ENCODE peak calls at places on chromosomes 7 and 10, in nine cellular contexts. One of them, this sample, is unnamed.

GRCh38 chr7:42207420-42207819 is 29.6 kb downstream of the GLI3 start:
- DNase-seq in stimulated activated CD4-positive, alpha-beta T cell treated with anti-CD3 and anti-CD28 coated beads, Interleukin-12 subunit alpha, Interleukin-12 subunit beta, amount 100 ng/mL, for 48 hours: no peak
- DNase-seq in central memory CD8-positive, alpha-beta T cell: no peak
- DNase-seq in bronchial epithelial cell: no peak
- DNase-seq in aorta: no peak
- DNase-seq in hypothalamus: no peak
- DNase-seq in activated CD4-positive, alpha-beta T cell treated with anti-CD3 and anti-CD28 coated beads, Interleukin-2, amount 50 U/mL, for 48 hours: no peak
- DNase-seq in activated T-cell treated with anti-CD3 and anti-CD28 coated beads, Interleukin-2, amount 50 U/mL, for 24 hours: no peak
- DNase-seq in GF-D8: no peak
- DNase-seq in this sample: no peak

GRCh38 chr10:34156781-34157425 is 658.2 kb downstream of the PARD3 start:
- DNase-seq in stimulated activated CD4-positive, alpha-beta T cell treated with anti-CD3 and anti-CD28 coated beads, Interleukin-12 subunit alpha, Interleukin-12 subunit beta, amount 100 ng/mL, for 48 hours: no peak
- DNase-seq in central memory CD8-positive, alpha-beta T cell: no peak
- DNase-seq in bronchial epithelial cell: peak; percentile 79
- DNase-seq in aorta: no peak
- DNase-seq in hypothalamus: no peak
- DNase-seq in activated CD4-positive, alpha-beta T cell treated with anti-CD3 and anti-CD28 coated beads, Interleukin-2, amount 50 U/mL, for 48 hours: no peak
- DNase-seq in activated T-cell treated with anti-CD3 and anti-CD28 coated beads, Interleukin-2, amount 50 U/mL, for 24 hours: no peak
- DNase-seq in GF-D8: no peak
- DNase-seq in this sample: no peak

GRCh38 chr7:11193131-11193867 is 219.6 kb downstream of the PHF14 start:
- DNase-seq in stimulated activated CD4-positive, alpha-beta T cell treated with anti-CD3 and anti-CD28 coated beads, Interleukin-12 subunit alpha, Interleukin-12 subunit beta, amount 100 ng/mL, for 48 hours: no peak
- DNase-seq in central memory CD8-positive, alpha-beta T cell: no peak
- DNase-seq in bronchial epithelial cell: peak; percentile 48
- DNase-seq in aorta: no peak
- DNase-seq in hypothalamus: no peak
- DNase-seq in activated CD4-positive, alpha-beta T cell treated with anti-CD3 and anti-CD28 coated beads, Interleukin-2, amount 50 U/mL, for 48 hours: no peak
- DNase-seq in activated T-cell treated with anti-CD3 and anti-CD28 coated beads, Interleukin-2, amount 50 U/mL, for 24 hours: no peak
- DNase-seq in GF-D8: no peak
- DNase-seq in this sample: no peak

GRCh38 chr7:112779667-112780066 is 10.5 kb downstream of the TMEM168 start:
- DNase-seq in stimulated activated CD4-positive, alpha-beta T cell treated with anti-CD3 and anti-CD28 coated beads, Interleukin-12 subunit alpha, Interleukin-12 subunit beta, amount 100 ng/mL, for 48 hours: no peak
- DNase-seq in central memory CD8-positive, alpha-beta T cell: no peak
- DNase-seq in bronchial epithelial cell: no peak
- DNase-seq in aorta: no peak
- DNase-seq in hypothalamus: no peak
- DNase-seq in activated CD4-positive, alpha-beta T cell treated with anti-CD3 and anti-CD28 coated beads, Interleukin-2, amount 50 U/mL, for 48 hours: no peak
- DNase-seq in activated T-cell treated with anti-CD3 and anti-CD28 coated beads, Interleukin-2, amount 50 U/mL, for 24 hours: no peak
- DNase-seq in GF-D8: no peak
- DNase-seq in this sample: no peak

GRCh38 chr10:95513941-95514392 is 47.2 kb downstream of the SORBS1 start:
- DNase-seq in stimulated activated CD4-positive, alpha-beta T cell treated with anti-CD3 and anti-CD28 coated beads, Interleukin-12 subunit alpha, Interleukin-12 subunit beta, amount 100 ng/mL, for 48 hours: peak; percentile 6
- DNase-seq in central memory CD8-positive, alpha-beta T cell: no peak
- DNase-seq in bronchial epithelial cell: peak; percentile 79
- DNase-seq in aorta: peak; percentile 73
- DNase-seq in hypothalamus: peak; percentile 63
- DNase-seq in activated CD4-positive, alpha-beta T cell treated with anti-CD3 and anti-CD28 coated beads, Interleukin-2, amount 50 U/mL, for 48 hours: peak; percentile 18
- DNase-seq in activated T-cell treated with anti-CD3 and anti-CD28 coated beads, Interleukin-2, amount 50 U/mL, for 24 hours: no peak
- DNase-seq in GF-D8: no peak
- DNase-seq in this sample: no peak

GRCh38 chr7:34096135-34096775 is 190.9 kb downstream of the BMPER start:
- DNase-seq in stimulated activated CD4-positive, alpha-beta T cell treated with anti-CD3 and anti-CD28 coated beads, Interleukin-12 subunit alpha, Interleukin-12 subunit beta, amount 100 ng/mL, for 48 hours: no peak
- DNase-seq in central memory CD8-positive, alpha-beta T cell: no peak
- DNase-seq in bronchial epithelial cell: peak; percentile 72
- DNase-seq in aorta: peak; percentile 77
- DNase-seq in hypothalamus: peak; percentile 45
- DNase-seq in activated CD4-positive, alpha-beta T cell treated with anti-CD3 and anti-CD28 coated beads, Interleukin-2, amount 50 U/mL, for 48 hours: no peak
- DNase-seq in activated T-cell treated with anti-CD3 and anti-CD28 coated beads, Interleukin-2, amount 50 U/mL, for 24 hours: no peak
- DNase-seq in GF-D8: no peak
- DNase-seq in this sample: no peak

GRCh38 chr7:95609277-95609971 is 13.1 kb upstream of the PDK4 start:
- DNase-seq in stimulated activated CD4-positive, alpha-beta T cell treated with anti-CD3 and anti-CD28 coated beads, Interleukin-12 subunit alpha, Interleukin-12 subunit beta, amount 100 ng/mL, for 48 hours: no peak
- DNase-seq in central memory CD8-positive, alpha-beta T cell: no peak
- DNase-seq in bronchial epithelial cell: peak; percentile 26
- DNase-seq in aorta: peak; percentile 54
- DNase-seq in hypothalamus: no peak
- DNase-seq in activated CD4-positive, alpha-beta T cell treated with anti-CD3 and anti-CD28 coated beads, Interleukin-2, amount 50 U/mL, for 48 hours: no peak
- DNase-seq in activated T-cell treated with anti-CD3 and anti-CD28 coated beads, Interleukin-2, amount 50 U/mL, for 24 hours: no peak
- DNase-seq in GF-D8: no peak
- DNase-seq in this sample: peak; percentile 29

GRCh38 chr10:110493832-110494426 is 3.8 kb upstream of the DUSP5 start:
- DNase-seq in stimulated activated CD4-positive, alpha-beta T cell treated with anti-CD3 and anti-CD28 coated beads, Interleukin-12 subunit alpha, Interleukin-12 subunit beta, amount 100 ng/mL, for 48 hours: no peak
- DNase-seq in central memory CD8-positive, alpha-beta T cell: no peak
- DNase-seq in bronchial epithelial cell: peak; percentile 78
- DNase-seq in aorta: no peak
- DNase-seq in hypothalamus: no peak
- DNase-seq in activated CD4-positive, alpha-beta T cell treated with anti-CD3 and anti-CD28 coated beads, Interleukin-2, amount 50 U/mL, for 48 hours: no peak
- DNase-seq in activated T-cell treated with anti-CD3 and anti-CD28 coated beads, Interleukin-2, amount 50 U/mL, for 24 hours: no peak
- DNase-seq in GF-D8: no peak
- DNase-seq in this sample: no peak

GRCh38 chr10:71244638-71245419 is 32.5 kb downstream of the UNC5B start:
- DNase-seq in stimulated activated CD4-positive, alpha-beta T cell treated with anti-CD3 and anti-CD28 coated beads, Interleukin-12 subunit alpha, Interleukin-12 subunit beta, amount 100 ng/mL, for 48 hours: no peak
- DNase-seq in central memory CD8-positive, alpha-beta T cell: no peak
- DNase-seq in bronchial epithelial cell: peak; percentile 18
- DNase-seq in aorta: peak; percentile 79
- DNase-seq in hypothalamus: no peak
- DNase-seq in activated CD4-positive, alpha-beta T cell treated with anti-CD3 and anti-CD28 coated beads, Interleukin-2, amount 50 U/mL, for 48 hours: no peak
- DNase-seq in activated T-cell treated with anti-CD3 and anti-CD28 coated beads, Interleukin-2, amount 50 U/mL, for 24 hours: no peak
- DNase-seq in GF-D8: no peak
- DNase-seq in this sample: no peak

GRCh38 chr10:3950676-3951275 is 165.8 kb upstream of the KLF6 start:
- DNase-seq in stimulated activated CD4-positive, alpha-beta T cell treated with anti-CD3 and anti-CD28 coated beads, Interleukin-12 subunit alpha, Interleukin-12 subunit beta, amount 100 ng/mL, for 48 hours: no peak
- DNase-seq in central memory CD8-positive, alpha-beta T cell: no peak
- DNase-seq in bronchial epithelial cell: no peak
- DNase-seq in aorta: no peak
- DNase-seq in hypothalamus: no peak
- DNase-seq in activated CD4-positive, alpha-beta T cell treated with anti-CD3 and anti-CD28 coated beads, Interleukin-2, amount 50 U/mL, for 48 hours: no peak
- DNase-seq in activated T-cell treated with anti-CD3 and anti-CD28 coated beads, Interleukin-2, amount 50 U/mL, for 24 hours: no peak
- DNase-seq in GF-D8: no peak
- DNase-seq in this sample: no peak

GRCh38 chr10:110613341-110613995 is 30.7 kb upstream of the RBM20 start:
- DNase-seq in stimulated activated CD4-positive, alpha-beta T cell treated with anti-CD3 and anti-CD28 coated beads, Interleukin-12 subunit alpha, Interleukin-12 subunit beta, amount 100 ng/mL, for 48 hours: peak; percentile 41
- DNase-seq in central memory CD8-positive, alpha-beta T cell: no peak
- DNase-seq in bronchial epithelial cell: no peak
- DNase-seq in aorta: no peak
- DNase-seq in hypothalamus: no peak
- DNase-seq in activated CD4-positive, alpha-beta T cell treated with anti-CD3 and anti-CD28 coated beads, Interleukin-2, amount 50 U/mL, for 48 hours: peak; percentile 43
- DNase-seq in activated T-cell treated with anti-CD3 and anti-CD28 coated beads, Interleukin-2, amount 50 U/mL, for 24 hours: no peak
- DNase-seq in GF-D8: no peak
- DNase-seq in this sample: no peak

GRCh38 chr7:113015038-113015645 is 71.5 kb downstream of the GPR85 start:
- DNase-seq in stimulated activated CD4-positive, alpha-beta T cell treated with anti-CD3 and anti-CD28 coated beads, Interleukin-12 subunit alpha, Interleukin-12 subunit beta, amount 100 ng/mL, for 48 hours: no peak
- DNase-seq in central memory CD8-positive, alpha-beta T cell: no peak
- DNase-seq in bronchial epithelial cell: peak; percentile 54
- DNase-seq in aorta: no peak
- DNase-seq in hypothalamus: no peak
- DNase-seq in activated CD4-positive, alpha-beta T cell treated with anti-CD3 and anti-CD28 coated beads, Interleukin-2, amount 50 U/mL, for 48 hours: no peak
- DNase-seq in activated T-cell treated with anti-CD3 and anti-CD28 coated beads, Interleukin-2, amount 50 U/mL, for 24 hours: no peak
- DNase-seq in GF-D8: no peak
- DNase-seq in this sample: peak; percentile 23

GRCh38 chr7:2003931-2004812 is 228.6 kb downstream of the MAD1L1 start:
- DNase-seq in stimulated activated CD4-positive, alpha-beta T cell treated with anti-CD3 and anti-CD28 coated beads, Interleukin-12 subunit alpha, Interleukin-12 subunit beta, amount 100 ng/mL, for 48 hours: no peak
- DNase-seq in central memory CD8-positive, alpha-beta T cell: no peak
- DNase-seq in bronchial epithelial cell: no peak
- DNase-seq in aorta: peak; percentile 42
- DNase-seq in hypothalamus: no peak
- DNase-seq in activated CD4-positive, alpha-beta T cell treated with anti-CD3 and anti-CD28 coated beads, Interleukin-2, amount 50 U/mL, for 48 hours: no peak
- DNase-seq in activated T-cell treated with anti-CD3 and anti-CD28 coated beads, Interleukin-2, amount 50 U/mL, for 24 hours: no peak
- DNase-seq in GF-D8: no peak
- DNase-seq in this sample: no peak

GRCh38 chr10:4812952-4813351 is 13.1 kb upstream of the AKR1E2 start:
- DNase-seq in stimulated activated CD4-positive, alpha-beta T cell treated with anti-CD3 and anti-CD28 coated beads, Interleukin-12 subunit alpha, Interleukin-12 subunit beta, amount 100 ng/mL, for 48 hours: no peak
- DNase-seq in central memory CD8-positive, alpha-beta T cell: no peak
- DNase-seq in bronchial epithelial cell: peak; percentile 85
- DNase-seq in aorta: no peak
- DNase-seq in hypothalamus: no peak
- DNase-seq in activated CD4-positive, alpha-beta T cell treated with anti-CD3 and anti-CD28 coated beads, Interleukin-2, amount 50 U/mL, for 48 hours: no peak
- DNase-seq in activated T-cell treated with anti-CD3 and anti-CD28 coated beads, Interleukin-2, amount 50 U/mL, for 24 hours: no peak
- DNase-seq in GF-D8: no peak
- DNase-seq in this sample: no peak

GRCh38 chr10:132707121-132707775 is 78.7 kb downstream of the NKX6-2 start:
- DNase-seq in stimulated activated CD4-positive, alpha-beta T cell treated with anti-CD3 and anti-CD28 coated beads, Interleukin-12 subunit alpha, Interleukin-12 subunit beta, amount 100 ng/mL, for 48 hours: no peak
- DNase-seq in central memory CD8-positive, alpha-beta T cell: no peak
- DNase-seq in bronchial epithelial cell: no peak
- DNase-seq in aorta: peak; percentile 24
- DNase-seq in hypothalamus: no peak
- DNase-seq in activated CD4-positive, alpha-beta T cell treated with anti-CD3 and anti-CD28 coated beads, Interleukin-2, amount 50 U/mL, for 48 hours: no peak
- DNase-seq in activated T-cell treated with anti-CD3 and anti-CD28 coated beads, Interleukin-2, amount 50 U/mL, for 24 hours: no peak
- DNase-seq in GF-D8: no peak
- DNase-seq in this sample: no peak

GRCh38 chr10:60967260-60967659 is 23.3 kb upstream of the RHOBTB1 start:
- DNase-seq in stimulated activated CD4-positive, alpha-beta T cell treated with anti-CD3 and anti-CD28 coated beads, Interleukin-12 subunit alpha, Interleukin-12 subunit beta, amount 100 ng/mL, for 48 hours: no peak
- DNase-seq in central memory CD8-positive, alpha-beta T cell: no peak
- DNase-seq in bronchial epithelial cell: no peak
- DNase-seq in aorta: no peak
- DNase-seq in hypothalamus: no peak
- DNase-seq in activated CD4-positive, alpha-beta T cell treated with anti-CD3 and anti-CD28 coated beads, Interleukin-2, amount 50 U/mL, for 48 hours: no peak
- DNase-seq in activated T-cell treated with anti-CD3 and anti-CD28 coated beads, Interleukin-2, amount 50 U/mL, for 24 hours: no peak
- DNase-seq in GF-D8: no peak
- DNase-seq in this sample: no peak

GRCh38 chr7:117071597-117071996 is 118.3 kb downstream of the ST7 start:
- DNase-seq in stimulated activated CD4-positive, alpha-beta T cell treated with anti-CD3 and anti-CD28 coated beads, Interleukin-12 subunit alpha, Interleukin-12 subunit beta, amount 100 ng/mL, for 48 hours: no peak
- DNase-seq in central memory CD8-positive, alpha-beta T cell: no peak
- DNase-seq in bronchial epithelial cell: peak; percentile 33
- DNase-seq in aorta: no peak
- DNase-seq in hypothalamus: no peak
- DNase-seq in activated CD4-positive, alpha-beta T cell treated with anti-CD3 and anti-CD28 coated beads, Interleukin-2, amount 50 U/mL, for 48 hours: no peak
- DNase-seq in activated T-cell treated with anti-CD3 and anti-CD28 coated beads, Interleukin-2, amount 50 U/mL, for 24 hours: no peak
- DNase-seq in GF-D8: no peak
- DNase-seq in this sample: no peak

GRCh38 chr10:27525819-27526218 is 21.7 kb downstream of the RAB18 start:
- DNase-seq in stimulated activated CD4-positive, alpha-beta T cell treated with anti-CD3 and anti-CD28 coated beads, Interleukin-12 subunit alpha, Interleukin-12 subunit beta, amount 100 ng/mL, for 48 hours: no peak
- DNase-seq in central memory CD8-positive, alpha-beta T cell: no peak
- DNase-seq in bronchial epithelial cell: no peak
- DNase-seq in aorta: no peak
- DNase-seq in hypothalamus: no peak
- DNase-seq in activated CD4-positive, alpha-beta T cell treated with anti-CD3 and anti-CD28 coated beads, Interleukin-2, amount 50 U/mL, for 48 hours: no peak
- DNase-seq in activated T-cell treated with anti-CD3 and anti-CD28 coated beads, Interleukin-2, amount 50 U/mL, for 24 hours: no peak
- DNase-seq in GF-D8: peak; percentile 67
- DNase-seq in this sample: peak; percentile 65

GRCh38 chr10:6423004-6423403 is 157.1 kb downstream of the PRKCQ start:
- DNase-seq in stimulated activated CD4-positive, alpha-beta T cell treated with anti-CD3 and anti-CD28 coated beads, Interleukin-12 subunit alpha, Interleukin-12 subunit beta, amount 100 ng/mL, for 48 hours: peak; percentile 37
- DNase-seq in central memory CD8-positive, alpha-beta T cell: no peak
- DNase-seq in bronchial epithelial cell: peak; percentile 93
- DNase-seq in aorta: no peak
- DNase-seq in hypothalamus: no peak
- DNase-seq in activated CD4-positive, alpha-beta T cell treated with anti-CD3 and anti-CD28 coated beads, Interleukin-2, amount 50 U/mL, for 48 hours: peak; percentile 60
- DNase-seq in activated T-cell treated with anti-CD3 and anti-CD28 coated beads, Interleukin-2, amount 50 U/mL, for 24 hours: peak; percentile 61
- DNase-seq in GF-D8: no peak
- DNase-seq in this sample: no peak

GRCh38 chr7:114431198-114431597 is 16.6 kb downstream of the FOXP2 start:
- DNase-seq in stimulated activated CD4-positive, alpha-beta T cell treated with anti-CD3 and anti-CD28 coated beads, Interleukin-12 subunit alpha, Interleukin-12 subunit beta, amount 100 ng/mL, for 48 hours: no peak
- DNase-seq in central memory CD8-positive, alpha-beta T cell: no peak
- DNase-seq in bronchial epithelial cell: no peak
- DNase-seq in aorta: no peak
- DNase-seq in hypothalamus: no peak
- DNase-seq in activated CD4-positive, alpha-beta T cell treated with anti-CD3 and anti-CD28 coated beads, Interleukin-2, amount 50 U/mL, for 48 hours: no peak
- DNase-seq in activated T-cell treated with anti-CD3 and anti-CD28 coated beads, Interleukin-2, amount 50 U/mL, for 24 hours: no peak
- DNase-seq in GF-D8: no peak
- DNase-seq in this sample: no peak

GRCh38 chr10:95798307-95798850 is 42.4 kb downstream of the ENTPD1 start:
- DNase-seq in stimulated activated CD4-positive, alpha-beta T cell treated with anti-CD3 and anti-CD28 coated beads, Interleukin-12 subunit alpha, Interleukin-12 subunit beta, amount 100 ng/mL, for 48 hours: no peak
- DNase-seq in central memory CD8-positive, alpha-beta T cell: no peak
- DNase-seq in bronchial epithelial cell: no peak
- DNase-seq in aorta: no peak
- DNase-seq in hypothalamus: no peak
- DNase-seq in activated CD4-positive, alpha-beta T cell treated with anti-CD3 and anti-CD28 coated beads, Interleukin-2, amount 50 U/mL, for 48 hours: no peak
- DNase-seq in activated T-cell treated with anti-CD3 and anti-CD28 coated beads, Interleukin-2, amount 50 U/mL, for 24 hours: no peak
- DNase-seq in GF-D8: no peak
- DNase-seq in this sample: no peak

GRCh38 chr10:6667150-6667549 is 87.1 kb upstream of the PRKCQ start:
- DNase-seq in stimulated activated CD4-positive, alpha-beta T cell treated with anti-CD3 and anti-CD28 coated beads, Interleukin-12 subunit alpha, Interleukin-12 subunit beta, amount 100 ng/mL, for 48 hours: no peak
- DNase-seq in central memory CD8-positive, alpha-beta T cell: no peak
- DNase-seq in bronchial epithelial cell: no peak
- DNase-seq in aorta: no peak
- DNase-seq in hypothalamus: no peak
- DNase-seq in activated CD4-positive, alpha-beta T cell treated with anti-CD3 and anti-CD28 coated beads, Interleukin-2, amount 50 U/mL, for 48 hours: no peak
- DNase-seq in activated T-cell treated with anti-CD3 and anti-CD28 coated beads, Interleukin-2, amount 50 U/mL, for 24 hours: no peak
- DNase-seq in GF-D8: no peak
- DNase-seq in this sample: no peak

GRCh38 chr10:86440874-86441838 is 74.6 kb upstream of the GRID1 start:
- DNase-seq in stimulated activated CD4-positive, alpha-beta T cell treated with anti-CD3 and anti-CD28 coated beads, Interleukin-12 subunit alpha, Interleukin-12 subunit beta, amount 100 ng/mL, for 48 hours: no peak
- DNase-seq in central memory CD8-positive, alpha-beta T cell: no peak
- DNase-seq in bronchial epithelial cell: peak; percentile 96
- DNase-seq in aorta: no peak
- DNase-seq in hypothalamus: no peak
- DNase-seq in activated CD4-positive, alpha-beta T cell treated with anti-CD3 and anti-CD28 coated beads, Interleukin-2, amount 50 U/mL, for 48 hours: no peak
- DNase-seq in activated T-cell treated with anti-CD3 and anti-CD28 coated beads, Interleukin-2, amount 50 U/mL, for 24 hours: no peak
- DNase-seq in GF-D8: no peak
- DNase-seq in this sample: no peak

GRCh38 chr7:7972128-7972527 is 3.5 kb downstream of the GLCCI1 start:
- DNase-seq in stimulated activated CD4-positive, alpha-beta T cell treated with anti-CD3 and anti-CD28 coated beads, Interleukin-12 subunit alpha, Interleukin-12 subunit beta, amount 100 ng/mL, for 48 hours: no peak
- DNase-seq in central memory CD8-positive, alpha-beta T cell: no peak
- DNase-seq in bronchial epithelial cell: no peak
- DNase-seq in aorta: no peak
- DNase-seq in hypothalamus: no peak
- DNase-seq in activated CD4-positive, alpha-beta T cell treated with anti-CD3 and anti-CD28 coated beads, Interleukin-2, amount 50 U/mL, for 48 hours: no peak
- DNase-seq in activated T-cell treated with anti-CD3 and anti-CD28 coated beads, Interleukin-2, amount 50 U/mL, for 24 hours: no peak
- DNase-seq in GF-D8: no peak
- DNase-seq in this sample: no peak

GRCh38 chr7:45865594-45866410 is 7.1 kb downstream of the CCDC201 start:
- DNase-seq in stimulated activated CD4-positive, alpha-beta T cell treated with anti-CD3 and anti-CD28 coated beads, Interleukin-12 subunit alpha, Interleukin-12 subunit beta, amount 100 ng/mL, for 48 hours: no peak
- DNase-seq in central memory CD8-positive, alpha-beta T cell: no peak
- DNase-seq in bronchial epithelial cell: no peak
- DNase-seq in aorta: no peak
- DNase-seq in hypothalamus: no peak
- DNase-seq in activated CD4-positive, alpha-beta T cell treated with anti-CD3 and anti-CD28 coated beads, Interleukin-2, amount 50 U/mL, for 48 hours: no peak
- DNase-seq in activated T-cell treated with anti-CD3 and anti-CD28 coated beads, Interleukin-2, amount 50 U/mL, for 24 hours: no peak
- DNase-seq in GF-D8: no peak
- DNase-seq in this sample: no peak

GRCh38 chr10:79063071-79063491 is 5.7 kb upstream of the ZMIZ1 start:
- DNase-seq in stimulated activated CD4-positive, alpha-beta T cell treated with anti-CD3 and anti-CD28 coated beads, Interleukin-12 subunit alpha, Interleukin-12 subunit beta, amount 100 ng/mL, for 48 hours: no peak
- DNase-seq in central memory CD8-positive, alpha-beta T cell: no peak
- DNase-seq in bronchial epithelial cell: no peak
- DNase-seq in aorta: peak; percentile 10
- DNase-seq in hypothalamus: no peak
- DNase-seq in activated CD4-positive, alpha-beta T cell treated with anti-CD3 and anti-CD28 coated beads, Interleukin-2, amount 50 U/mL, for 48 hours: no peak
- DNase-seq in activated T-cell treated with anti-CD3 and anti-CD28 coated beads, Interleukin-2, amount 50 U/mL, for 24 hours: no peak
- DNase-seq in GF-D8: no peak
- DNase-seq in this sample: no peak

This sample was measured in AML-193.